ENCODE peak calls at places on chromosome 14, in five cellular contexts. P, A, Z, D and M are unnamed samples.

GRCh38 chr14:73167727-73168126 is 31.4 kb downstream of the PSEN1 start:
- DNase-seq in D (no peak), P (no peak), Z (no peak), A (no peak), M (no peak)

GRCh38 chr14:74251546-74252030 is 12.3 kb downstream of the VSX2 start:
- DNase-seq in A (peak; percentile 63), Z (peak; percentile 73), D (peak; percentile 91), P (peak; percentile 76), M (peak; percentile 75)

GRCh38 chr14:71117839-71118743 is 210.8 kb downstream of the PCNX1 start:
- DNase-seq in D (no peak), P (no peak), A (peak; percentile 78), Z (no peak), M (no peak)

GRCh38 chr14:54600685-54601084 is 33.8 kb downstream of the SAMD4A start:
- DNase-seq in D (no peak), A (peak; percentile 67), P (no peak), Z (no peak), M (no peak)

GRCh38 chr14:36818794-36819384 is 157.2 kb downstream of the PAX9 start:
- DNase-seq in A (peak; percentile 18), P (no peak), D (no peak), Z (no peak), M (no peak)

GRCh38 chr14:71620401-71620800 is 311.8 kb upstream of the RGS6 start:
- DNase-seq in P (no peak), A (peak; percentile 81), D (no peak), Z (no peak), M (no peak)

GRCh38 chr14:87494010-87494409 is 499.0 kb downstream of the GALC start:
- DNase-seq in P (no peak), D (no peak), A (no peak), Z (no peak), M (no peak)

GRCh38 chr14:101122114-101122854 is 218.8 kb upstream of the RTL1 start:
- DNase-seq in P (no peak), D (no peak), Z (peak; percentile 5), A (no peak), M (no peak)

GRCh38 chr14:87283547-87283946 is 709.4 kb downstream of the GALC start:
- DNase-seq in P (no peak), D (no peak), A (no peak), Z (no peak), M (no peak)

GRCh38 chr14:73476451-73476905 is 14.3 kb upstream of the RIOX1 start:
- DNase-seq in Z (no peak), D (no peak), A (no peak), P (no peak), M (no peak)

GRCh38 chr14:38207830-38208815 is at the start of gene SSTR1:
- DNase-seq in Z (peak; percentile 8), D (peak; percentile 86), P (peak; percentile 32), A (no peak), M (no peak)

GRCh38 chr14:52049271-52049670 is 19.6 kb downstream of the NID2 start:
- DNase-seq in Z (no peak), A (no peak), D (no peak), P (no peak), M (no peak)

GRCh38 chr14:77316872-77317271 is 3.8 kb downstream of the POMT2 start:
- DNase-seq in D (peak; percentile 40), Z (peak; percentile 34), P (no peak), A (no peak), M (no peak)

GRCh38 chr14:59698793-59699192 is 122.2 kb upstream of the CCDC175 start:
- DNase-seq in D (no peak), A (peak; percentile 43), Z (no peak), P (no peak), M (no peak)

GRCh38 chr14:56491299-56492285 is 88.0 kb upstream of the TMEM260 start:
- DNase-seq in A (peak; percentile 65), Z (no peak), D (peak; percentile 94), P (peak; percentile 53), M (no peak)

GRCh38 chr14:35287481-35288013 is 4.6 kb upstream of the PSMA6 start:
- DNase-seq in P (no peak), D (no peak), A (no peak), Z (no peak), M (no peak)

GRCh38 chr14:33964599-33965317 is 13.9 kb upstream of the EGLN3 start:
- DNase-seq in P (no peak), A (no peak), Z (no peak), D (peak; percentile 57), M (no peak)

GRCh38 chr14:45091696-45092095 is 7.8 kb downstream of the PRPF39 start:
- DNase-seq in Z (no peak), A (no peak), P (no peak), D (no peak), M (no peak)

GRCh38 chr14:37088356-37088755 is 84.0 kb downstream of the SLC25A21 start:
- DNase-seq in D (no peak), A (no peak), P (no peak), Z (no peak), M (no peak)

GRCh38 chr14:50920482-50921225 is 23.6 kb downstream of the PYGL start:
- DNase-seq in P (no peak), D (no peak), Z (peak; percentile 22), A (peak; percentile 51), M (no peak)

GRCh38 chr14:38994721-38995120 is 108.3 kb downstream of the SEC23A start:
- DNase-seq in P (no peak), A (no peak), D (no peak), Z (no peak), M (no peak)

GRCh38 chr14:49427117-49427516 is 159.1 kb downstream of the RPS29 start:
- DNase-seq in P (no peak), Z (no peak), D (peak; percentile 60), A (no peak), M (no peak)

GRCh38 chr14:69858801-69859200 is 20.4 kb upstream of the SMOC1 start:
- DNase-seq in A (no peak), Z (no peak), D (no peak), P (no peak), M (no peak)

GRCh38 chr14:106518054-106518943 is 991.9 kb downstream of the TMEM121 start:
- DNase-seq in A (no peak), D (no peak), P (no peak), Z (peak; percentile 34), M (peak; percentile 61)

GRCh38 chr14:101540481-101540880 is 20.8 kb upstream of the DIO3 start:
- DNase-seq in P (no peak), A (no peak), D (no peak), Z (no peak), M (no peak)

GRCh38 chr14:65359503-65359902 is 53.0 kb upstream of the FUT8 start:
- DNase-seq in D (no peak), A (no peak), Z (no peak), P (no peak), M (no peak)

GRCh38 chr14:85634205-85634604 is 104.3 kb downstream of the FLRT2 start:
- DNase-seq in Z (no peak), A (no peak), P (no peak), D (no peak), M (no peak)

GRCh38 chr14:95077380-95077779 is 79.9 kb downstream of the DICER1 start:
- DNase-seq in A (no peak), P (no peak), D (no peak), Z (no peak), M (no peak)

GRCh38 chr14:68695326-68695768 is 97.5 kb downstream of the ZFP36L1 start:
- DNase-seq in Z (peak; percentile 63), P (no peak), A (peak; percentile 99), D (no peak), M (peak; percentile 88)

GRCh38 chr14:100065942-100066574 is 836 bp downstream of the EVL start:
- DNase-seq in D (no peak), Z (no peak), A (no peak), P (no peak), M (no peak)

GRCh38 chr14:63928744-63929174 is 76.0 kb downstream of the SYNE2 start:
- DNase-seq in P (no peak), D (no peak), A (no peak), Z (no peak), M (no peak)

GRCh38 chr14:91356218-91356763 is 61.3 kb downstream of the CCDC88C start:
- DNase-seq in D (no peak), Z (no peak), A (no peak), P (no peak), M (no peak)

GRCh38 chr14:91357272-91357671 is 60.3 kb downstream of the CCDC88C start:
- DNase-seq in D (no peak), Z (no peak), P (no peak), A (no peak), M (no peak)

GRCh38 chr14:91352696-91353692 is 64.6 kb downstream of the CCDC88C start:
- DNase-seq in Z (no peak), P (no peak), D (no peak), A (no peak), M (no peak)

GRCh38 chr14:91354221-91354916 is 63.3 kb downstream of the CCDC88C start:
- DNase-seq in P (no peak), Z (peak; percentile 63), A (no peak), D (no peak), M (no peak)

DNA sequence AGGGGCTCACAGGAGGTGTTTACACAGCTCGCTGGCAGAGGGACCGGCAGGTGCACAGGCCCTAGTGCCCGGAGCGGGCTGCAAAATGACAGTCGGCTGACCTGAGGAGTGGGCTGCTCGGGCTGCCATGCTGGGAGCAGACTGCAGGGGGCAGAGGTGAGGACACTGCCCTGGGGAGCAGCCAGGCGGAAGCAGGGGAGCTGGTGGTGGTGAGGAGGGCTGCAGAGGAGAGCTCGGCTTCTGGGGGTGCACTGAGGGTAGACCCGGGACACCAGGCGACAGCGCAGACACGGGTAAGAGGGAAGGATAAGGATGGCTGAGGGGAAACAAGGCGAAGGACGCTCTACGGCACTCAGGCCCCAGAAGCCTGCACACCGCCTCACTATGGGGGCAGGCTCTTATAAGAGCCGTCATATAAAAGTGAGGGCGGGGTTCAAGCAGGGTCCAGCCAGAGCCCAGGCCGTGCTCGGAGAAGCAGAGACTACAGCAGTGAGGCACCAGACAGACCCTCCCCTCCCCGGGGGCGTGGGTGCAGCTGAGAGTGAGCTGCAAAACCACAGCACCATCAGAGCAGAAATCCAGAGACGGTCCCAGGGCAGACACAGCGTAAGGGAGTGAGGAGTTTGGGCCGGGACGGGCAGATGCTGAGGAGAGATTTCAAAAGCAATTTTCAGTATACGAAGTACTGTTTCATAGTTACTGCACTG is 62.5 kb downstream of the CCDC88C start:
- DNase-seq in D (peak; percentile 93), A (no peak), P (peak; percentile 77), Z (no peak), M (no peak)
- TF ChIP-seq CTCF in D (peak; percentile 83), A (peak; percentile 55), P (peak; percentile 74), Z (no peak), M (peak; percentile 60)

GRCh38 chr14:92677955-92678354 is 70.5 kb downstream of the LGMN start:
- DNase-seq in P (no peak), A (no peak), Z (no peak), D (no peak), M (no peak)
- TF ChIP-seq CTCF in P (no peak), A (no peak), Z (no peak), D (no peak), M (no peak)

DNA sequence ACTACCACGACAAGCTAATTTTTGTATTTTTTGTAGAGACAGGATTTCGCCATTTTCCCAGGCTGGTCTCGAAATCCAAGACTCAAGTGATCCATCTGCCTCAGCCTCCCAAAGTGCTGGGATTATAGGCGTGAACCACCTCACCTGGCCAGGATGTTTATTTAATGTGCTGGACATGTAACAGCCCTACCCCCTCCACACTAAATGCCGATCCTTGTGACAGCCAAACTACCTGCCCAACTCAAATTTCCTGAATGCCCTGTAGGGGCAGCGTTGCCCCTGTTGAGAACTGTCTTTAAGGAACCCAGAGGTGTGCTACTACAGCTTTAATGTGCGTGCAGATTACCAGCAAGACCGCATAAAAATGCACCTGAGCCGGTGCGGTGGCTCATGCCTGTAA is 48.1 kb downstream of the KCNK13 start:
- DNase-seq in D (peak; percentile 80), A (no peak), Z (no peak), P (peak; percentile 18), M (no peak)
- TF ChIP-seq CTCF in D (peak; percentile 77), A (peak; percentile 58), Z (no peak), P (peak; percentile 36), M (peak; percentile 34)

GRCh38 chr14:22226381-22226780 is 362.6 kb downstream of the DAD1 start:
- DNase-seq in D (peak; percentile 55), P (no peak), A (peak; percentile 53), Z (no peak), M (no peak)
- TF ChIP-seq CTCF in D (peak; percentile 75), P (no peak), A (peak; percentile 58), Z (no peak), M (no peak)